ENCODE peak calls at places on chromosomes 16 and 17, in seven cellular contexts. D is mesenchymal stem cell, B is mesendoderm, X is H9, O is neuronal stem cell, C is H1, T is trophoblast cell. W is an unnamed sample.

GRCh38 chr16:49424961-49425360 is 51.4 kb downstream of the C16orf78 start:
- DNase-seq in D (no peak), B (no peak), X (no peak), O (no peak), C (no peak), T (no peak), W (no peak)

GRCh38 chr16:12091569-12092346 is 115.2 kb downstream of the SNX29 start:
- DNase-seq in D (peak), B (no peak), X (no peak), O (peak), C (no peak), T (no peak), W (no peak)

GRCh38 chr16:35585411-35585810 is 2126.0 kb downstream of the TP53TG3F start:
- DNase-seq in D (no peak), B (no peak), X (no peak), O (no peak), C (no peak), T (no peak), W (no peak)

GRCh38 chr16:11253009-11253994 is 2.7 kb downstream of the SOCS1 start:
- DNase-seq in D (peak), B (no peak), X (no peak), O (no peak), C (no peak), T (peak), W (peak)

GRCh38 chr16:88434353-88434690 is 18.8 kb upstream of the ZFPM1 start:
- DNase-seq in D (no peak), B (no peak), X (no peak), O (no peak), C (no peak), T (no peak), W (no peak)

GRCh38 chr17:82767041-82767754 is 15.3 kb downstream of the TBCD start:
- DNase-seq in D (peak), B (peak), X (peak), O (no peak), C (peak), T (peak), W (peak)

GRCh38 chr17:41957058-41957868 is 9.3 kb upstream of the CNP start:
- DNase-seq in D (peak), B (peak), X (peak), O (no peak), C (no peak), T (no peak), W (peak)

GRCh38 chr17:10327640-10328039 is 45.2 kb downstream of the MYH13 start:
- DNase-seq in D (peak), B (peak), X (peak), O (peak), C (peak), T (peak), W (peak)

GRCh38 chr16:66661210-66661560 is 35.4 kb downstream of the CMTM4 start:
- DNase-seq in D (no peak), B (no peak), X (no peak), O (no peak), C (no peak), T (peak), W (no peak)

GRCh38 chr16:49978569-49979326 is 46.3 kb upstream of the CNEP1R1 start:
- DNase-seq in D (no peak), B (no peak), X (no peak), O (no peak), C (no peak), T (no peak), W (no peak)

GRCh38 chr17:81427446-81428120 is 32.3 kb downstream of the BAHCC1 start:
- DNase-seq in D (no peak), B (no peak), X (no peak), O (no peak), C (no peak), T (no peak), W (no peak)

DNA sequence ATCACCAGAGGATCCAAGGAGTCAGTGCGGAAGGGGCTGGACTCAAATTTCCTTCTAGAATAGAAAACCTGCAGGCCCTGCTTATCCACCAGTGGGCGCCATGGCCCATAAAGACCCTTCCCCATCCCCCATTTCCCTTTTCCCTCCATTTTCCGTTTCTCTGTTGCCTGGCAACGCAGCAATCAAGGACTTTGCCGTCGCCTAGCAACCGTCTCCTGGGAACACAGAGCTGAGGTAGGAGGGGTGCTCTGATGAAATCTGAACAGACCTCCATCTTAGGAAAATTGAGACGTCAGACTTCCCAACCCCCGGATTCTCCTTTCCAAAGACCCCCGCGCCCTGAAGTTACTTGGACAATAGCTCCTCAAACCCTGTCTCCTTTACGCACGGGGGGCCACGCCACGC is 5.7 kb downstream of the DLG4 start:
- DNase-seq in D (peak), B (peak), X (peak), O (peak), C (peak), T (peak), W (peak)
- H3K4ac ChIP-seq in D (no peak), B (no peak), X (no peak), O (no peak), C (no peak), T (no peak), W (peak)

GRCh38 chr16:58235663-58236062 is 37.8 kb upstream of the CSNK2A2 start:
- DNase-seq in D (no peak), B (no peak), X (no peak), O (no peak), C (no peak), T (peak), W (no peak)
- H3K4ac ChIP-seq in D (no peak), B (no peak), X (no peak), O (no peak), C (no peak), T (no peak), W (no peak)

GRCh38 chr17:38738686-38739085 is 8.5 kb downstream of the CISD3 start:
- DNase-seq in D (no peak), B (no peak), X (no peak), O (no peak), C (no peak), T (no peak), W (no peak)
- H3K4ac ChIP-seq in D (no peak), B (no peak), X (no peak), O (no peak), C (no peak), T (no peak), W (no peak)

GRCh38 chr17:49480833-49481615 is 14.1 kb upstream of the NGFR start:
- DNase-seq in D (no peak), B (peak), X (no peak), O (no peak), C (no peak), T (no peak), W (no peak)
- H3K4ac ChIP-seq in D (no peak), B (no peak), X (no peak), O (no peak), C (no peak), T (no peak), W (no peak)

GRCh38 chr17:63475491-63476412 is 1.1 kb upstream of the ACE start:
- DNase-seq in D (no peak), B (peak), X (no peak), O (no peak), C (peak), T (no peak), W (peak)

GRCh38 chr17:63476857-63477470 is at the start of gene ACE:
- DNase-seq in D (peak), B (peak), X (peak), O (no peak), C (peak), T (peak), W (peak)

GRCh38 chr17:63474914-63475460 is 1.9 kb upstream of the ACE start:
- DNase-seq in D (no peak), B (no peak), X (no peak), O (no peak), C (no peak), T (no peak), W (no peak)

GRCh38 chr17:63477471-63478440 is 895 bp downstream of the ACE start:
- DNase-seq in D (peak), B (peak), X (peak), O (no peak), C (no peak), T (peak), W (no peak)

DNA sequence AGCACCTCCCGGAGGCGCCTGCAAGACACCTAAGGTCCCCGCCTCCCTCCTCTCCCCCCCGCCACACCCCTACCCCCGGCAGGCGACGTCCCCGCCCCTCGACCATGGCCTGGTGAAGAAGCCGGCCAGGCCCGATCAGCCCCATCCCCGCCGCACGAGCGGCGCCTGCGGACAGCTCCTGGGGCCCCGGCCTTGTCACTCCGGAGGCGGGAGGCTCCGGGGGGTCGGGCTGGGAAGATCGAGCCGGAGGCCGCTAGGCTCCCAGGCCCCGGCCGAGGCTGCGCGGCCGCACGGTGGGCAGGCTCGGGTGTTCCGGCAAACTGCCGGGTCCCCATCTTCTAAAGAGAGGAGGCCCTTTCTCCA is 386 bp upstream of the ACE start:
- DNase-seq in D (peak), B (peak), X (peak), O (peak), C (peak), T (peak), W (no peak)
- H3K4ac ChIP-seq in D (no peak), B (peak), X (no peak), O (no peak), C (no peak), T (no peak), W (no peak)

GRCh38 chr17:8464941-8465340 is 29.3 kb downstream of the NDEL1 start:
- DNase-seq in D (no peak), B (no peak), X (no peak), O (no peak), C (no peak), T (no peak), W (no peak)

GRCh38 chr17:8465381-8466158 is 29.9 kb downstream of the NDEL1 start:
- DNase-seq in D (no peak), B (no peak), X (no peak), O (no peak), C (no peak), T (no peak), W (no peak)

GRCh38 chr17:8466466-8466865 is 30.8 kb downstream of the NDEL1 start:
- DNase-seq in D (no peak), B (no peak), X (no peak), O (no peak), C (no peak), T (peak), W (peak)

GRCh38 chr17:8462564-8462963 is 26.9 kb downstream of the NDEL1 start:
- DNase-seq in D (no peak), B (no peak), X (no peak), O (no peak), C (no peak), T (no peak), W (no peak)

DNA sequence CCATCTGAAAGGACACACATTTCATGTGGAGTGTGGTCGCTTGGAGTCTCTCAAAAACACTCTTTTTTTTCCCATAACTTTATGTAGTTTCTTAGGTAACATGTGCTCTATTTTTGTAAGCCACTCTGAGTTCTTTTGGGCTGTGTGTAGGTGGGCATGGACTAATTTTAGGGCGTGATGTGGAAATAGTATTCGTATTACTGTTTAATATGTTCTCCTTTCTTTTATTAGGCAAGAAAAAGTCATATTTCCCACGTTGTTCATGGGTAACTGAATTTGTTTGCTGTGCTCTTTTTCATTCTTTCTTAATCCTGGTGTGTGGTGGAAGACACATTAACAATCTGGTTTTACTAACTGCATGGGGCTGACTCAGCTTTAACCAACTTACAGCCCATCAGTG is 27.4 kb downstream of the NDEL1 start:
- DNase-seq in D (no peak), B (no peak), X (no peak), O (no peak), C (no peak), T (no peak), W (peak)
- H3K4ac ChIP-seq in D (no peak), B (no peak), X (no peak), O (no peak), C (no peak), T (no peak), W (no peak)

DNA sequence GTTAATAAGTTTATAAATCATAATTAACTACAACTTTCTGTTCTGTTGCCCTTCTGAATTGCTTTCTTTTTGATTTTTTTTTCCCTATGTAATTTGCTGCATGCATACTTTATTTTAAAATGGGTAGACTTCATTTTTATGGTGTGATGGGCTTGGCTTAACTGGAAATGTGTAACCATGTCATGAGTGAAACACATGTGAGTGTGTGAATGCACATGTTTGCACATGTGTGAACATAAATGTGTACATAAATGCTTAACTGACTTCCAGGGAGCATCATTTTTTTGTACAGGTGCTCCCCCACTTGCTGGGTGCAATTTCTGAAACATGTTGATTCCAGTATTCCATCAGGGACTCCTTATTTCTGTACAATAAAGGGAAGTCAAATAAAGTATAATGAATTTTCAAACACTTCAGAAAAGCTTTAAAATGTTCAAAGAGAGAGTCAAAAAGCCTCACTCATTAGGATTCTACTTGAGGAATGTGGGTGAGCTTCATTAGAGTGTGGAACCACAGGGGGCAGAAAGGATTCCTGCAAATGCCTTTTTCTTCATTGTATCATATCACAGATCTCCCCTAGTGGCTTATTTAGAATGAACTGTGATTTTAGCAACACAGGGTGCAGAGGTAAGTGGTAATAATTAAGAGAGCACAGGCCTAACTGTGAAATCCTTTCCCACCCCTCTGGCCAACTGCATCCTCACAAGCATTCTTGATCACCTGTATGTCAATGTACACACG is 31.7 kb upstream of the CDH11 start:
- DNase-seq in D (no peak), B (peak), X (no peak), O (peak), C (no peak), T (no peak), W (no peak)
- H3K4ac ChIP-seq in D (no peak), B (no peak), X (no peak), O (no peak), C (no peak), T (no peak), W (no peak)

DNA sequence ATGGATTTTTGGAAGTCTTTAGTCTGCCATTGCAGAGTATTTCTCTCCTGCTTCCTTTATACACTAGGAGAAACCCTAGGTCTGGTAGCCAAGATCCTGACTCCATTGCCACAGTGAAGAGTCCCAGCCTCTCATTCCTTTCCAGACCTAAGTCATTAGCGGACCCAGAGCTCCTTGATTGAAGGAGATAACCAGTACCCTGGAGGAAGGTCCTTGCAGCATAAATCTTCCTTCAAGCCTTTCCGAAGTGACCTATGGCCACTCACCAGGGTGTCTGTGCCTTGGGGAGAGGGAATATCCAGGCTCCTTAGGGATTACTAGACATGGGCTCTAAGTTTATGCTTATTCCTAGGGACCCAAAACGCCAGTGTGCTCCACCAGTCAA is 35.8 kb downstream of the BCL7C start:
- DNase-seq in D (no peak), B (peak), X (no peak), O (no peak), C (no peak), T (peak), W (no peak)
- H3K4ac ChIP-seq in D (no peak), B (no peak), X (no peak), O (no peak), C (no peak), T (no peak), W (no peak)

GRCh38 chr16:57801098-57801855 is 1.0 kb downstream of the KIFC3 start:
- DNase-seq in D (peak), B (peak), X (no peak), O (no peak), C (no peak), T (no peak), W (peak)

GRCh38 chr16:57803413-57803990 is 1.2 kb upstream of the KIFC3 start:
- DNase-seq in D (peak), B (peak), X (no peak), O (no peak), C (no peak), T (no peak), W (no peak)

GRCh38 chr16:57801856-57802634 is at the start of gene KIFC3:
- DNase-seq in D (peak), B (peak), X (peak), O (no peak), C (peak), T (peak), W (peak)

GRCh38 chr16:57804111-57804837 is 2.0 kb upstream of the KIFC3 start:
- DNase-seq in D (no peak), B (no peak), X (no peak), O (no peak), C (no peak), T (no peak), W (no peak)

DNA sequence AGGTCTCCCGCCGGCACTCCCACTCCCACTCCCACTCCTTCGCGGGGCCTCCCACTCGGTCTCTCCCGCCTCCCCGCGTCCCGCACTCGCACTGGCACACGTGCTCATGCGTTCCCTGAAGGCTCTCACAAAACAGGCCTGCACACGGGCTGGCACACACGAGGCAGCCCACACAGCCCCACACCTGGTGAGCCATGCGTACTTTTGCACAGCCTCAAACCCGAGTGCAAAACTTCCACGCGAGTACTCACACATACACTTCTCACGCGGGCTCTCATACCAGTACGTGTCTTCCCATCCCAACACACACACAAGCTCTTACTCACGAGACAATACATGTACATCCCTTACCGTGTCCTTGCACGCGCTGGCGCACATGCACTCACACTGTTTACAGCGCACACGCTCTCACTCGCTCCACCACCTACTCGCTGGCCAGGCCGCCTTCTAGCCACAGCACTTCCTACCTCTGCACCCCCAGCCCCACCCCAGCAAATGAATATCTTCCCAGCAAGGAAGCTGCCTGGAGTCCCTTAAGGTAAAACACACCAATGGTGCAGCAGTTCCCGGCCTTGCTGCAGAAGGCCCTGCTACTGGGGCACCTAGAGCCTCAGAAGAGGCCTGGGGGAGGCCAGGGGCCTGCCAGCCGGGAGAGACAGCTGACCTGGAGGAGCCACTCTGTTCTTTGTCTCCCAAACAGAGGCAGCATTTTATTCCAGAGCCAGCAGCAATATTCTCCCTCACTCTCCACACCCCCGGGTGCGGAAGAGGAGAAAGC is 533 bp upstream of the KIFC3 start:
- DNase-seq in D (peak), B (peak), X (peak), O (no peak), C (peak), T (no peak), W (peak)
- H3K4ac ChIP-seq in D (peak), B (peak), X (no peak), O (peak), C (peak), T (peak), W (peak)

W was measured in IMR-90.